ENCODE peak calls at places on chromosomes 3 and 15, in four cellular contexts. S is effector memory CD4-positive, alpha-beta T cell; N is breast epithelium; U is ovary. T is an unnamed sample.

GRCh38 chr3:29318251-29318650 is 37.4 kb downstream of the RBMS3 start:
- DNase-seq in S (no peak), N (no peak), U (no peak), T (no peak)

GRCh38 chr15:43249699-43250203 is 17.0 kb downstream of the TGM5 start:
- DNase-seq in S (no peak), N (no peak), U (no peak), T (no peak)

GRCh38 chr15:60518511-60518910 is 39.6 kb upstream of the ICE2 start:
- DNase-seq in S (no peak), N (no peak), U (no peak), T (no peak)

GRCh38 chr3:38487323-38487722 is 8.8 kb upstream of the EXOG start:
- DNase-seq in S (no peak), N (no peak), U (no peak), T (no peak)

GRCh38 chr3:149473314-149473990 is 1.0 kb upstream of the TM4SF4 start:
- DNase-seq in S (no peak), N (peak; percentile 74), U (peak; percentile 57), T (no peak)

GRCh38 chr3:138729279-138729678 is 105.4 kb downstream of the PIK3CB start:
- DNase-seq in S (no peak), N (no peak), U (no peak), T (no peak)

GRCh38 chr15:51708013-51708412 is 26.7 kb downstream of the SCG3 start:
- DNase-seq in S (no peak), N (no peak), U (no peak), T (peak; percentile 35)

GRCh38 chr15:95684693-95685115 is 645.8 kb upstream of the NR2F2 start:
- DNase-seq in S (no peak), N (no peak), U (peak; percentile 44), T (no peak)

GRCh38 chr3:113136071-113136470 is 75.3 kb upstream of the BOC start:
- DNase-seq in S (no peak), N (no peak), U (no peak), T (no peak)

GRCh38 chr3:186823391-186823790 is 17.1 kb upstream of the RFC4 start:
- DNase-seq in S (no peak), N (no peak), U (no peak), T (no peak)

GRCh38 chr3:31968927-31969418 is 12.1 kb downstream of the OSBPL10 start:
- DNase-seq in S (no peak), N (no peak), U (no peak), T (no peak)

GRCh38 chr3:59607628-59608027 is 557.8 kb upstream of the CFAP20DC start:
- DNase-seq in S (no peak), N (no peak), U (no peak), T (no peak)

GRCh38 chr3:58102371-58102750 is 94.1 kb downstream of the FLNB start:
- DNase-seq in S (no peak), N (no peak), U (no peak), T (no peak)

GRCh38 chr15:99440551-99441426 is 125.0 kb upstream of the MEF2A start:
- DNase-seq in S (no peak), N (no peak), U (no peak), T (no peak)

GRCh38 chr15:70240082-70240481 is 142.4 kb upstream of the TLE3 start:
- DNase-seq in S (no peak), N (no peak), U (no peak), T (no peak)

GRCh38 chr3:56291244-56291680 is 177.0 kb downstream of the ERC2 start:
- DNase-seq in S (no peak), N (no peak), U (no peak), T (no peak)

GRCh38 chr15:30033763-30034162 is 49.0 kb upstream of the GOLGA8J start:
- DNase-seq in S (no peak), N (no peak), U (no peak), T (no peak)

GRCh38 chr15:22979069-22979698 is 984 bp downstream of the CYFIP1 start:
- DNase-seq in S (no peak), N (peak; percentile 59), U (peak; percentile 39), T (no peak)

GRCh38 chr3:149536429-149536828 is 61.9 kb downstream of the TM4SF4 start:
- DNase-seq in S (no peak), N (peak; percentile 53), U (peak; percentile 59), T (peak; percentile 57)

GRCh38 chr3:133941390-133941789 is 45.7 kb upstream of the RAB6B start:
- DNase-seq in S (no peak), N (no peak), U (peak; percentile 13), T (no peak)

GRCh38 chr3:181919375-181919774 is 207.7 kb downstream of the SOX2 start:
- DNase-seq in S (no peak), N (no peak), U (no peak), T (no peak)

GRCh38 chr15:99441427-99441766 is 124.4 kb upstream of the MEF2A start:
- DNase-seq in S (no peak), N (no peak), U (no peak), T (no peak)

GRCh38 chr3:180808823-180809575 is 103.5 kb upstream of the FXR1 start:
- DNase-seq in S (no peak), N (no peak), U (no peak), T (no peak)

GRCh38 chr3:112746675-112747276 is 99.9 kb downstream of the CD200R1L start:
- DNase-seq in S (no peak), N (no peak), U (no peak), T (peak; percentile 61)

GRCh38 chr3:136898954-136899353 is 36.9 kb downstream of the NCK1 start:
- DNase-seq in S (no peak), N (no peak), U (no peak), T (no peak)

GRCh38 chr3:6088433-6088832 is 772.5 kb upstream of the GRM7 start:
- DNase-seq in S (no peak), N (no peak), U (no peak), T (no peak)

DNA sequence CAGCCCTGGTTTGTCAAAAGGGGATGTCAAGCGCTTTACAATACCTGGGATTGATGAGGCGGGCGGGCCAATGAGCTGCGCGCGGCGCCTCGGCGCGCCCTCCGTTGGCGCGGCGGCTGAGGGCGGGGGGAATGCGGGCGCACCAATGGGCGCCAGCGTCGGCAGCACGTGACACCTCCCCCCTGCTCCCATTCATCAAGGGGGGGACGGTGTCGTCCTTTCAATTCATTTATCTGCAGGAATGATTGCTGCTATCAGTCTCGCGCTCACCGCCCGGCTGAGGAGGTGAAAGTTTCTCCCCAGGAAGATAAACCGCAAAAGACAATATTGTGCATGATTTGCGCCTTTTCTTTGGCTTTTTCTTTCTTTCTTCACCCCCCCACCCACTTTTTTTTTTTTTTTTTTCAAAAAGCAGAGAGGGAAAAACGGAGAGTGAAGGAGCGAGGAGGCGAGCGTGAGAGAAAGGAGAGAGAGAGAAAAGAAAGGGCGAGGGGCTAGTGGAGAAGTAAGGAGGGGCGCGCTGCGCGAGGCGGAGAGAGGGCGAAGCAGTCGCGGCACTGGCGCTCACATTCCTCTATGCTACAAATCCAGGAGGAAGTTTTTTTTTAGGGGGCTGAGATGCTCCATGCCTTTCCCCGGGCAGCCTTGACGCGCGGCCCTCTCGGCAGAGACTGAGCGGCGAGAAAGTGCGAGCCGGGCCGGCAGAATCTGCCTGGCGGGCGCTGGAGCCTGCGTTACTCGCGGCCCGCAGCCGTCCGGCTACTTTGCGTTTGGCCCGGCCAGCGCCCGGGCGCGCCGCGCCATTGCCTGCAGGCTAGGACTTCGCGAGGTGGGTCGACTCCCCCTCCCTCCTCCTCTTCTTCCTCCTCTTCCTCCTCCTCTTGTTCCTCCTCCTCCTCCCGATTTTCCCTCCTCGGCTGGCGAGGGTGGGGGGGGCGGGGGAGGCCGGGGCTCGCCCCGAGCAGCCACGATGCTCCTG is at the start of gene ZIC1:
- DNase-seq in S (no peak), N (no peak), U (no peak), T (no peak)
- H3K27me3 ChIP-seq in S (peaks cover 64% of the 10 kb centered on the region), N (peaks cover 15% of the 10 kb centered on the region), U (peaks cover 4% of the 10 kb centered on the region), T (peaks cover 97% of the 10 kb centered on the region)

GRCh38 chr15:88605507-88606436 is 15.4 kb upstream of the AEN start:
- DNase-seq in S (no peak), N (no peak), U (no peak), T (no peak)
- H3K27me3 ChIP-seq in S (peaks cover 46% of the 10 kb centered on the region), N (peaks cover 6% of the 10 kb centered on the region), U (no peaks in the 10 kb centered on the region), T (peaks cover 23% of the 10 kb centered on the region)

GRCh38 chr3:14600856-14601610 is 50.5 kb upstream of the CCDC174 start:
- DNase-seq in S (no peak), N (no peak), U (no peak), T (no peak)

GRCh38 chr3:14601692-14602005 is 49.9 kb upstream of the CCDC174 start:
- DNase-seq in S (no peak), N (no peak), U (no peak), T (no peak)

GRCh38 chr3:14600075-14600474 is 51.5 kb upstream of the CCDC174 start:
- DNase-seq in S (no peak), N (no peak), U (no peak), T (no peak)

GRCh38 chr3:14602804-14603644 is 48.5 kb upstream of the CCDC174 start:
- DNase-seq in S (no peak), N (no peak), U (no peak), T (no peak)

DNA sequence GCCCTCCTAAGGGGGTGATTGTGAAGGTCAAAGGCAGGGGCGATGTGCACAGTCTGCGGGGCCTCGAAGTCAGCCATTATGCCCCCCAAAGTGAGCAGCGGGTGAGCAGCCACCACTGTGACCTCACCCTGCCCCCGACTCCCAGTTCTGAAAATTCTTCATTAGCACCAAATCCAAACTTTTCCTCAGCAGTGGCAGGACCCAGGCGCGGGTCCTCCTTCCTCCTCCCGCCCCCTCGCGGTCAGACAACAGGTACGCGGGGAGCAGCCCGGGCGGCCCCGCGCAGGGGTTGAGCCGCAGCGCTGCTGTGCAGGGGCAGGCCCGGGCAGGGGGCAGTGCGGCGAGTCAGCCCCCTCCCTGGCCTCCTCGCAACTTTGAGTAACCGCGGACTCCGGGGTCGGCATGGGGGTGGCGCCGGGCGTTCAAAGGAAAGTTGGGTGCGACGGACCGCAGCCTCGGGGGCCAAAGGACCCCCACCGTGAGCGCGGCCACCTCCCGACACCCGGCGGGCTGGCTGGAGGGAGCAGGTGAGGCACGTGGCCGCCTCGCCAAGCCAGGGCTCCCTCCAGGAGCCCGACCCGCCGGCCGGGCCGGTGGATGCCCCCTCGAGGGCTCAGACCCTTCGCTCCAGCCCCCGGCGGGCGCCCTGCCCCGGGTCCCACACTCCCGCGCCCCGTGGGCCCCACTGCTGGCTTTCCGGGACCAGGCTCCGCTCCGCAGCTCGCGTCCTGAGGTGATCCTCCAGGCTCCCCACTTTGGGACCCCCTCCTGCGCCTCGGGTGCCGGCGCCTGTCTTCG is 49.4 kb upstream of the CCDC174 start:
- DNase-seq in S (no peak), N (no peak), U (no peak), T (no peak)
- H3K27me3 ChIP-seq in S (peaks cover 27% of the 10 kb centered on the region), N (peaks cover 4% of the 10 kb centered on the region), U (no peaks in the 10 kb centered on the region), T (peaks cover 13% of the 10 kb centered on the region)

GRCh38 chr3:68931406-68932149 is 769 bp downstream of the TAFA4 start:
- DNase-seq in S (no peak), N (no peak), U (no peak), T (no peak)
- H3K27me3 ChIP-seq in S (peaks cover 24% of the 10 kb centered on the region), N (no peaks in the 10 kb centered on the region), U (no peaks in the 10 kb centered on the region), T (peaks cover 15% of the 10 kb centered on the region)